ENCODE peak calls at places on chromosomes 13 and 19, in six cellular contexts. W is thoracic aorta, B is fibroblast of villous mesenchyme, S is right lobe of liver, F is stomach, I is right atrium auricular region. G is an unnamed sample.

GRCh38 chr13:80363890-80364503 is 23.1 kb upstream of the SPRY2 start:
- DNase-seq in W (no peak), B (peak), S (no peak), F (no peak), I (no peak), G (peak)

GRCh38 chr13:24625870-24626419 is 54.3 kb upstream of the ATP12A start:
- DNase-seq in W (no peak), B (no peak), S (no peak), F (peak), I (no peak), G (no peak)

GRCh38 chr19:42191855-42192254 is 25.6 kb downstream of the DEDD2 start:
- DNase-seq in W (no peak), B (peak), S (no peak), F (peak), I (no peak), G (peak)

GRCh38 chr13:98508280-98509074 is 68.4 kb downstream of the STK24 start:
- DNase-seq in W (no peak), B (peak), S (no peak), F (no peak), I (no peak), G (peak)

GRCh38 chr13:36163809-36164308 is 32.7 kb upstream of the DCLK1 start:
- DNase-seq in W (no peak), B (peak), S (no peak), F (peak), I (peak), G (peak)

GRCh38 chr13:35690546-35690945 is 214.1 kb upstream of the MAB21L1 start:
- DNase-seq in W (no peak), B (no peak), S (no peak), F (no peak), I (peak), G (peak)

GRCh38 chr13:46197299-46197975 is 14.3 kb upstream of the LRRC63 start:
- DNase-seq in W (no peak), B (peak), S (no peak), F (no peak), I (no peak), G (no peak)

GRCh38 chr13:87677334-87678234 is 6.4 kb downstream of the SLITRK5 start:
- DNase-seq in W (no peak), B (no peak), S (peak), F (no peak), I (no peak), G (no peak)

GRCh38 chr19:35556025-35556590 is 7.3 kb downstream of the ATP4A start:
- DNase-seq in W (no peak), B (no peak), S (no peak), F (no peak), I (no peak), G (no peak)

GRCh38 chr19:39823693-39824092 is 10.3 kb downstream of the DYRK1B start:
- DNase-seq in W (no peak), B (no peak), S (no peak), F (no peak), I (no peak), G (no peak)

GRCh38 chr13:114010401-114011101 is 36.7 kb upstream of the C13orf46 start:
- DNase-seq in W (no peak), B (no peak), S (no peak), F (no peak), I (no peak), G (no peak)

GRCh38 chr13:109698779-109699178 is 87.6 kb downstream of the IRS2 start:
- DNase-seq in W (no peak), B (peak), S (no peak), F (no peak), I (no peak), G (peak)

GRCh38 chr13:78035500-78035899 is 116.9 kb upstream of the EDNRB start:
- DNase-seq in W (no peak), B (no peak), S (no peak), F (no peak), I (no peak), G (no peak)

GRCh38 chr13:94243551-94243950 is 235.9 kb downstream of the DCT start:
- DNase-seq in W (no peak), B (no peak), S (no peak), F (no peak), I (no peak), G (no peak)

GRCh38 chr19:33374406-33374703 is 846 bp downstream of the CEBPG start:
- DNase-seq in W (no peak), B (peak), S (peak), F (no peak), I (no peak), G (no peak)

GRCh38 chr19:12843328-12843727 is 5.0 kb downstream of the MAST1 start:
- DNase-seq in W (no peak), B (no peak), S (no peak), F (no peak), I (no peak), G (no peak)

GRCh38 chr19:12842511-12842910 is 4.2 kb downstream of the MAST1 start:
- DNase-seq in W (no peak), B (no peak), S (no peak), F (no peak), I (no peak), G (no peak)

GRCh38 chr19:12843999-12844732 is 5.9 kb downstream of the MAST1 start:
- DNase-seq in W (no peak), B (no peak), S (no peak), F (no peak), I (no peak), G (no peak)

GRCh38 chr19:12847159-12848139 is 9.1 kb downstream of the MAST1 start:
- DNase-seq in W (peak), B (peak), S (peak), F (peak), I (peak), G (peak)
- H3K4me3 ChIP-seq in W (peak), B (peak), S (no peak), F (peak), I (peak), G (peak)

GRCh38 chr13:31987071-31987470 is 44.5 kb upstream of the FRY start:
- DNase-seq in W (no peak), B (no peak), S (no peak), F (no peak), I (no peak), G (no peak)

GRCh38 chr13:31982124-31982523 is 49.5 kb upstream of the FRY start:
- DNase-seq in W (no peak), B (peak), S (no peak), F (no peak), I (no peak), G (no peak)

GRCh38 chr13:31982540-31982939 is 49.0 kb upstream of the FRY start:
- DNase-seq in W (peak), B (peak), S (peak), F (peak), I (peak), G (peak)

GRCh38 chr13:31987535-31988170 is 43.9 kb upstream of the FRY start:
- DNase-seq in W (no peak), B (peak), S (no peak), F (no peak), I (no peak), G (no peak)
- TF ChIP-seq CTCF in W (no peak), B (no peak), S (no peak), F (no peak), I (no peak), G (no peak)

DNA sequence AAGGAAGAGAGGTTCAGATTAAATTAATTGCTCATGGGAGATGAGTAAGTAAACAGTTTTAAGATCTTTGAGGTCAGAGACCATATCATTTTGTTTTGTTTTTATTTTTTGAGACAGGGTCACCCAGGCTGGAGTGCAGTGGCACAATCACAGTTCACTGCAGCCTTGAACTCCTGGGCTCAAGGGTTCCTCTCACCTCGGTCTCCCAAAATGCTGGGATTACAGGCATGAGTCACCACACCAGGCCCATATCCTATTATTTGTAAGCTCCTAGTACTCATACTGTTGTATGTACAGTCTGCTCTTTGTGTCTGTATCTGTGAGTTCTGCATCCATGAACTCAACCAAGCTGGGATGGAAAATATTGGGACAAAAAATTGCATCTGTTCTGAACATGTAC is 6.0 kb upstream of the RASL11A start:
- DNase-seq in W (no peak), B (no peak), S (no peak), F (no peak), I (no peak), G (no peak)
- H3K4me3 ChIP-seq in W (no peak), B (no peak), S (no peak), F (no peak), I (no peak), G (no peak)

GRCh38 chr19:12137541-12137940 is 2.6 kb downstream of the ZNF20 start:
- DNase-seq in W (no peak), B (no peak), S (no peak), F (no peak), I (no peak), G (no peak)
- TF ChIP-seq CTCF in W (no peak), B (peak), S (peak), F (no peak), I (no peak), G (peak)

DNA sequence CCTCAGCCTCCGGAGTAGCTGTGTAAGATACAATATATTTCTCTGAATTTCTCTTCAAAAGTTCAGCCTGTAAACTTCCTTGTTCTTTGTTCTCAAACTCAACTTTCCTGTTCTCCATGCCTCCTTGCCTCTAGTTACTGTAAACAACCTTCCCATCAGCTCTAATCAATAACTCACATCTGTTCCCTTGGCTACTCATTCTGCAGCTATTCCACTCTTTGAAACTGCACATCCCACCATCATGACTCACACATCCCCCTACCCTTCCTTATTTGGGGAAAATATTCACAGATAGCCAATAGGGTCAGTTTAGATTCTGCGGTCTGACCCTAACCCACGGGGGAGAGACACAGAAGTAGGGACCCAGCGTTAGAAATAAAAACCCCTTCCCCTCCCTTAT is 2.0 kb downstream of the ZNF562 start:
- DNase-seq in W (no peak), B (no peak), S (no peak), F (no peak), I (no peak), G (no peak)
- H3K4me3 ChIP-seq in W (no peak), B (no peak), S (no peak), F (no peak), I (no peak), G (no peak)

GRCh38 chr13:25675060-25675459 is 303.3 kb downstream of the ATP8A2 start:
- DNase-seq in W (no peak), B (no peak), S (no peak), F (no peak), I (no peak), G (no peak)

GRCh38 chr13:25677956-25678355 is 306.2 kb downstream of the ATP8A2 start:
- DNase-seq in W (no peak), B (no peak), S (no peak), F (no peak), I (no peak), G (no peak)

GRCh38 chr13:25679154-25679553 is 307.4 kb downstream of the ATP8A2 start:
- DNase-seq in W (no peak), B (no peak), S (no peak), F (no peak), I (no peak), G (no peak)

GRCh38 chr13:25679936-25680335 is 308.2 kb downstream of the ATP8A2 start:
- DNase-seq in W (no peak), B (no peak), S (no peak), F (no peak), I (no peak), G (no peak)

GRCh38 chr13:25678398-25678797 is 306.6 kb downstream of the ATP8A2 start:
- DNase-seq in W (no peak), B (no peak), S (no peak), F (peak), I (no peak), G (no peak)
- TF ChIP-seq CTCF in W (no peak), B (no peak), S (no peak), F (peak), I (no peak), G (no peak)

G was measured in fibroblast of pulmonary artery.